ENCODE peak calls at places on chromosomes 3 and 15, in four cellular contexts. T is A549; W is upper lobe of right lung; B is CD4-positive, CD25-positive, alpha-beta regulatory T cell. D is an unnamed sample.
A peak's percentile ranks its signal among the peaks of the same experiment; 100 is the strongest.

GRCh38 chr15:31275331-31276262 is 51.0 kb upstream of the KLF13 start:
- DNase-seq in T (no peak), W (no peak), B (no peak), D (no peak)

GRCh38 chr3:146646251-146646650 is 41.1 kb upstream of the PLSCR5 start:
- DNase-seq in W (no peak), B (no peak), T (no peak), D (no peak)

GRCh38 chr3:188915137-188915536 is 256.6 kb upstream of the TPRG1 start:
- DNase-seq in B (no peak), W (no peak), T (no peak), D (no peak)

GRCh38 chr15:58297639-58298038 is 134.2 kb upstream of the LIPC start:
- DNase-seq in T (no peak), B (no peak), W (no peak), D (no peak)

GRCh38 chr15:83340087-83340486 is 55.6 kb upstream of the BNC1 start:
- DNase-seq in B (no peak), W (no peak), T (no peak), D (no peak)

GRCh38 chr3:187841552-187841951 is 96.3 kb upstream of the BCL6 start:
- DNase-seq in T (peak; percentile 34), W (no peak), B (no peak), D (no peak)

GRCh38 chr3:18443670-18444596 is 18.8 kb upstream of the SATB1 start:
- DNase-seq in B (no peak), W (peak; percentile 79), T (no peak), D (no peak)

GRCh38 chr3:107241217-107241616 is 136.0 kb upstream of the CCDC54 start:
- DNase-seq in W (peak; percentile 73), T (peak; percentile 49), B (no peak), D (no peak)

GRCh38 chr3:19531426-19531825 is 383.1 kb downstream of the KCNH8 start:
- DNase-seq in B (no peak), T (no peak), W (no peak), D (no peak)

GRCh38 chr15:73962409-73962808 is 29.7 kb downstream of the STOML1 start:
- DNase-seq in W (no peak), T (no peak), B (no peak), D (no peak)

GRCh38 chr15:43376017-43376705 is 5.3 kb downstream of the TUBGCP4 start:
- DNase-seq in T (peak; percentile 25), W (no peak), B (no peak), D (peak; percentile 13)

GRCh38 chr15:40282144-40282869 is 557 bp downstream of the ANKRD63 start:
- DNase-seq in B (peak; percentile 20), T (peak; percentile 63), W (peak; percentile 77), D (peak; percentile 62)

GRCh38 chr3:8278448-8278847 is 223.2 kb upstream of the LMCD1 start:
- DNase-seq in T (no peak), B (no peak), W (no peak), D (no peak)

GRCh38 chr3:158711886-158712285 is 20.4 kb downstream of the RARRES1 start:
- DNase-seq in T (peak; percentile 55), W (no peak), B (no peak), D (no peak)

GRCh38 chr15:90588427-90588826 is 58.7 kb downstream of the CRTC3 start:
- DNase-seq in T (no peak), B (no peak), W (no peak), D (no peak)

GRCh38 chr3:59764131-59764530 is 714.3 kb upstream of the CFAP20DC start:
- DNase-seq in W (no peak), B (no peak), T (no peak), D (no peak)

GRCh38 chr3:52800079-52800478 is 5.5 kb downstream of the ITIH3 start:
- DNase-seq in B (no peak), T (no peak), W (no peak), D (no peak)

GRCh38 chr3:39148116-39149058 is 5.0 kb downstream of the CSRNP1 start:
- DNase-seq in T (no peak), W (no peak), B (no peak), D (no peak)

GRCh38 chr15:99105516-99106341 is 849 bp downstream of the SYNM start:
- DNase-seq in T (peak; percentile 60), B (no peak), W (no peak), D (peak; percentile 17)

GRCh38 chr3:127709320-127710060 is 36.7 kb downstream of the ABTB1 start:
- DNase-seq in T (no peak), W (no peak), B (no peak), D (no peak)

GRCh38 chr3:49244589-49245205 is 32.3 kb downstream of the C3orf62 start:
- DNase-seq in T (peak; percentile 33), B (no peak), W (peak; percentile 6), D (no peak)

GRCh38 chr3:16069149-16069922 is 105.1 kb upstream of the GALNT15 start:
- DNase-seq in B (no peak), T (peak; percentile 57), W (no peak), D (no peak)

GRCh38 chr15:48796930-48797329 is 13.9 kb downstream of the CEP152 start:
- DNase-seq in W (no peak), B (no peak), T (no peak), D (no peak)

GRCh38 chr3:44918581-44918980 is 44.2 kb downstream of the TGM4 start:
- DNase-seq in T (no peak), B (no peak), W (no peak), D (no peak)

GRCh38 chr3:162437480-162437879 is 940.9 kb downstream of the OTOL1 start:
- DNase-seq in B (no peak), W (no peak), T (no peak), D (no peak)

GRCh38 chr15:100328796-100329195 is 13.0 kb downstream of the ADAMTS17 start:
- DNase-seq in B (no peak), W (no peak), T (no peak), D (no peak)

GRCh38 chr15:73240864-73241499 is 127.8 kb downstream of the HCN4 start:
- DNase-seq in T (peak; percentile 78), W (no peak), B (peak; percentile 50), D (peak; percentile 63)

GRCh38 chr3:16824085-16824696 is 60.6 kb upstream of the PLCL2 start:
- DNase-seq in B (no peak), W (no peak), T (no peak), D (no peak)

GRCh38 chr3:193805448-193805847 is 212.4 kb downstream of the OPA1 start:
- DNase-seq in W (no peak), B (no peak), T (peak; percentile 80), D (no peak)

GRCh38 chr3:14235003-14235876 is 56.6 kb downstream of the LSM3 start:
- DNase-seq in W (no peak), B (no peak), T (no peak), D (no peak)

GRCh38 chr15:68299436-68299835 is 21.9 kb downstream of the FEM1B start:
- DNase-seq in T (no peak), B (no peak), W (no peak), D (no peak)

GRCh38 chr3:153284282-153284938 is 122.4 kb downstream of the RAP2B start:
- DNase-seq in T (peak; percentile 49), W (peak; percentile 68), B (no peak), D (peak; percentile 50)

GRCh38 chr3:71254251-71254650 is 329.3 kb downstream of the FOXP1 start:
- DNase-seq in T (no peak), W (no peak), B (no peak), D (no peak)

GRCh38 chr3:71250026-71250425 is 333.5 kb downstream of the FOXP1 start:
- DNase-seq in B (no peak), T (no peak), W (no peak), D (no peak)

GRCh38 chr3:71253169-71253568 is 330.4 kb downstream of the FOXP1 start:
- DNase-seq in T (no peak), W (no peak), B (no peak), D (no peak)

GRCh38 chr3:71252466-71252865 is 331.1 kb downstream of the FOXP1 start:
- DNase-seq in W (no peak), B (no peak), T (no peak), D (no peak)

GRCh38 chr3:71251156-71251775 is 332.3 kb downstream of the FOXP1 start:
- DNase-seq in T (no peak), W (no peak), B (no peak), D (no peak)
- H3K4me3 ChIP-seq in T (no peak overlapping the region), W (no peak overlapping the region), B (no peak overlapping the region), D (no peak overlapping the region)

GRCh38 chr3:111728566-111728935 is 130.5 kb upstream of the PHLDB2 start:
- DNase-seq in B (no peak), T (no peak), W (no peak), D (no peak)
- H3K4me1 ChIP-seq in B (no peaks in the 10 kb centered on the region), T (peaks cover 39% of the 10 kb centered on the region), W (peaks cover 4% of the 10 kb centered on the region), D (no peaks in the 10 kb centered on the region)

DNA sequence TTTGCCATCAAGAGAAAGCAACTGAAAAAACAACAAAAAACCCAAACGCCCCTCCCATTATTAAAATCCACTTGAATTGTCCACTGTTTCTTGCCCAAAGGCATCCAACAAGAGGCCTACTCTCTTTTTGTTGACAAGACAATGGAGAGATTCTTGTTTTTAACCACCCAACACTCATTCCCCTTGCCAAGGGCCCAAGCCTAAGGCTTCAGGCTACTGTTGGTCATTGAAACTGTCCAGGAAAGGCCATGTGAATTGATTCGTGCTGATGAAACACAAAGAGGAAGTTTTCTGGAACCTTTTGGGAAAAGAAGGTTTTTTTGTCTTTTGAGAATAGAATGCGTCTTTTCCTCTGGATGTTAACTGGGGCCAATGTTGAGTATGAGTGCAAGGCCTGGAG is 157.4 kb upstream of the PFN2 start:
- DNase-seq in W (no peak), B (no peak), T (no peak), D (no peak)
- H3K27ac ChIP-seq in W (no peak overlapping the region), B (no peak overlapping the region), T (no peak overlapping the region), D (no peak overlapping the region)

GRCh38 chr3:100730524-100730923 is 21.2 kb downstream of the TFG start:
- DNase-seq in T (no peak), B (no peak), W (no peak), D (no peak)

GRCh38 chr3:100732435-100732834 is 23.1 kb downstream of the TFG start:
- DNase-seq in B (no peak), T (no peak), W (no peak), D (no peak)

GRCh38 chr3:100725935-100726334 is 16.6 kb downstream of the TFG start:
- DNase-seq in T (no peak), W (no peak), B (no peak), D (no peak)

DNA sequence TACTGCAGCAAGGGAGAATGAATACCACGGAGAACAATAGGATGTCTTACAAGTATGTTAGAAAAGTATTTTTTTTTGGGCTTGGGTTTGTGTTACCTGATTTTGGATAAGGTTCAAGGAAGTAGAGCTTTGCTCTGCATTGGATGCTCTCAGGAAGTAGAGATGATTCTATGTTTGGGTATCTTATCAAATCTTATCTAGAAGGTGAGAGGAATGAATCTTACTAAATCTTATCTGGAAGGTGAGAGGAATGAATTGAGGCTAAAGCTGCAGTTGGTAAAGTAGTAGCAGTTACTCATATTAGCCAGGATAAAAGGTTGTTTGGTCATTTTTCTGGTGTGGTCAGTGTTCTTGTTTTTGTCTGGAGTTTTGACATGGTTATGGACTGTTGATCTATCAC is 17.4 kb downstream of the TFG start:
- DNase-seq in T (no peak), W (no peak), B (no peak), D (no peak)
- H3K4me3 ChIP-seq in T (no peak overlapping the region), W (no peak overlapping the region), B (no peak overlapping the region), D (no peak overlapping the region)

GRCh38 chr15:64501396-64501716 is 41.0 kb downstream of the ZNF609 start:
- DNase-seq in W (no peak), T (no peak), B (no peak), D (no peak)
- H3K4me1 ChIP-seq in W (peaks cover 36% of the 10 kb centered on the region), T (no peaks in the 10 kb centered on the region), B (peaks cover 35% of the 10 kb centered on the region), D (peaks cover 66% of the 10 kb centered on the region)

GRCh38 chr3:100761211-100761921 is 52.1 kb downstream of the TFG start:
- DNase-seq in W (no peak), B (no peak), T (no peak), D (no peak)
- H3K27ac ChIP-seq in W (no peak overlapping the region), B (no peak overlapping the region), T (no peak overlapping the region), D (no peak overlapping the region)